ENCODE peak calls at places on chromosomes 6 and 20, in five cellular contexts. R, M, A, H and S are unnamed samples. For H3K4me1 and H3K9me3, the result is how much of the 10 kb centered on the place peaks cover.

GRCh38 chr20:40471261-40471629 is 217.8 kb downstream of the MAFB start:
- DNase-seq in R (no peak), H (no peak), M (no peak), A (no peak), S (no peak)

GRCh38 chr6:43229803-43230239 is 540 bp upstream of the DNPH1 start:
- DNase-seq in H (no peak), R (peak), A (no peak), M (no peak), S (no peak)

GRCh38 chr6:112216699-112217551 is 37.4 kb downstream of the LAMA4 start:
- DNase-seq in A (no peak), H (no peak), M (no peak), R (no peak), S (no peak)

GRCh38 chr20:63939061-63939935 is 16.9 kb downstream of the UCKL1 start:
- DNase-seq in R (peak), A (no peak), M (peak), H (no peak), S (no peak)

GRCh38 chr6:111087871-111088667 is 766 bp downstream of the SLC16A10 start:
- DNase-seq in H (peak), A (no peak), M (peak), R (peak), S (no peak)

GRCh38 chr6:47362857-47363461 is 53.3 kb upstream of the TNFRSF21 start:
- DNase-seq in R (no peak), M (no peak), H (no peak), A (no peak), S (no peak)

GRCh38 chr20:37309941-37310590 is 20.6 kb downstream of the MANBAL start:
- DNase-seq in H (peak), A (no peak), M (no peak), R (no peak), S (no peak)

GRCh38 chr20:35432430-35432735 is 5.6 kb downstream of the GDF5 start:
- DNase-seq in M (no peak), A (no peak), H (no peak), R (no peak), S (no peak)

GRCh38 chr6:44667226-44667625 is 279.7 kb downstream of the CDC5L start:
- DNase-seq in A (no peak), H (no peak), R (no peak), M (no peak), S (no peak)

GRCh38 chr6:31163922-31164321 is 5.5 kb downstream of the TCF19 start:
- DNase-seq in H (no peak), M (no peak), R (no peak), A (no peak), S (no peak)

DNA sequence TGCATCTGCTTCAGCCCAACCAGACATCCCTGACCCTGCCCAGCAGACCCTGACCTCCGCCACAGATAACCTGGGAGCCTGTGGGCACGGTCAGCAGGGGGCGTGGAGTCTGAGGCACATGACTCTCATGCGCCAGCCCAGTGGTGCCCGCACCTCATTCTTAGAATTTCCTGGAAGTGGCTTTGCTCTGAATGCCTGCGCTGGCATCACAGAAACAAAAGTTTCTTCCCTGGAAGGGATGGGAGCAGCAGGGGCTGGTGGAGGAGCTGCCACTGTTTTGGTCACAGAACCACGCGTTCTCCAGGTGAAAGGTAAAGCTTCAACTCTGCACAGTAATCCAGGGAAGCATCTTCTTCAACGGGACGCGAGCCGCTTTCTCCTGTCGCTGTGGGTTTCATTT is 67.9 kb upstream of the DUSP22 start:
- DNase-seq in A (no peak), R (no peak), H (no peak), M (no peak), S (no peak)
- H3K27ac ChIP-seq in A (no peak), R (peak), H (no peak), M (no peak), S (no peak)

DNA sequence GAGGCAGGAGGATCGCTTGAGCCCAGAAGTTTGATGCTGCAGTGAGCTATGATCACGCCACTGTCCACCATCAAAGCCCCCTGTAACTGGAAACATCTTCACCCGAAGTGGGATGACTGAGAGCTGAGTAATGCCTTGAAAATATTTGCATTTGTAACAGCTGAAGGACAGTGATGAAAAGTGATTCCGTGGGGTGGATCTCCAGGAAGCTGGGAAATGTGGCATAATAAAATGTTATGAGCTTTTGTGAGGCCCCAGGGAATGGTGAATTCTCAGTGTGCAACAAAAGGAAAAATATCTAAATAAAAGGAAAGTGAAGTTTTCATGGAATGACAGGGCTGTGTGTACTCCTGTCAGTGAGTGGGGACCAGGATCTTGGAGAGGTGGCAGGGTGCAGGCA is 92.0 kb downstream of the JAG1 start:
- DNase-seq in H (no peak), A (no peak), M (no peak), R (no peak), S (no peak)
- H3K4me1 ChIP-seq in H (under half), A (under half), M (under half), R (under half), S (under half)

GRCh38 chr20:46501337-46501942 is 11.9 kb downstream of the ZNF334 start:
- DNase-seq in H (no peak), M (no peak), R (no peak), A (no peak), S (no peak)
- H3K9me3 ChIP-seq in H (under half), M (under half), R (under half), A (under half), S (under half)

GRCh38 chr6:28609672-28610071 is 84.0 kb downstream of the GPX5 start:
- DNase-seq in A (no peak), M (no peak), H (no peak), R (no peak), S (no peak)

GRCh38 chr6:28603920-28604319 is 78.2 kb downstream of the GPX5 start:
- DNase-seq in A (no peak), M (no peak), R (no peak), H (no peak), S (no peak)

GRCh38 chr6:28607990-28608389 is 82.3 kb downstream of the GPX5 start:
- DNase-seq in R (no peak), M (no peak), H (no peak), A (no peak), S (no peak)

DNA sequence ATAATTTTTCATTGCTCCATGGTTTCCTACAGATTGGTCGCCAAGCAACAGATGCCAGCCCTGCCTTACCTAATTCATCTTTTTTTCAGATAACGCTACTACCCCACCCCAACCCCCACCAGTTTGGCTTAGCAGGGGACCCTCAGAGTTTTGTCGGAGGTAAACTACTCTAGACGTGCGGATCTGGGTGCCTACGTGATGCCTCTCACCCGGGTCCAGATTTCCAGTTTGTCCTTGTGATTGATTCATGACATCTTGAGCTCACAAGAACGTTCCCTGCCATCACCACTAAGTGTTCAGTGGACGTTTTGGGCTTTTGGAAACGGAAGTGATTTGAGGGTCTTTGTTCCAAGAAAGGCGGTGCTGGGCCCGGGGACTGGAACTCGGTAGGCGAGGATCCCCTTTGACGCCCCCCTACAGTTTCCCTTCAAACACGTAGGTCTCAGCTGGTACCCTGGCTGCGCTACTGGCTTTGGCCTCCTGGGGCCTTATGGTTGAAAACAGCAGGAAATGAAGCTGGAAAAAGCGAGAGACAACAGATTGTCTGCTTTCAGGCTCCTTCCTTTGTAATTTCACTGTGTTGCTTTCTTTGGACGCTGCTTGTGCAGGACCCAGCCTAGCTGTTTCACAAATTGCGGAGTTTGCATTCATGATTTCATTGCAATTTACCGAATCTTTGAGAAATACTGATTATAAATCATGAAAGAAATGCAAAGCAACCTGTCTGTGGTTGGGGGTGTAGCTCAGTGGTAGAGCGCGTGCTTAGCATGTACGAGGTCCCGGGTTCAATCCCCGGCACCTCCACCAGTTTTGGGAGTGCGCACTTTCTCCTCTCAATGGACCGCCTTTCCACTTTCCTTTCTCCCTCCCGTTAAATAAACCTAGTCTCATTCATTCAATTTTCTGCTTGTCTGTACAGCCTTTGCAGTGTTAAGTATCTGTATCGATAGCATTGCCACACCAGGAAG is 81.0 kb downstream of the GPX5 start:
- DNase-seq in M (peak), R (no peak), A (no peak), H (peak), S (no peak)
- H3K27ac ChIP-seq in M (no peak), R (no peak), A (no peak), H (no peak), S (no peak)